ENCODE peak calls at places on chromosome 21, in seven cellular contexts. One of them, this sample, is unnamed.

GRCh38 chr21:33481314-33481943 is 1.7 kb upstream of the TMEM50B start:
- DNase-seq in IMR-90: no peak
- DNase-seq in spleen: no peak
- DNase-seq in GM12878: no peak
- DNase-seq in tibial nerve: no peak
- DNase-seq in colonic mucosa: no peak
- DNase-seq in CD4-positive, alpha-beta T cell: no peak
- DNase-seq in this sample: no peak

GRCh38 chr21:20698585-20698984 is 299.6 kb upstream of the NCAM2 start:
- DNase-seq in IMR-90: no peak
- DNase-seq in spleen: no peak
- DNase-seq in GM12878: no peak
- DNase-seq in tibial nerve: no peak
- DNase-seq in colonic mucosa: no peak
- DNase-seq in CD4-positive, alpha-beta T cell: no peak
- DNase-seq in this sample: no peak

GRCh38 chr21:38769253-38769780 is 36.4 kb upstream of the ETS2 start:
- DNase-seq in IMR-90: peak; percentile 94
- DNase-seq in spleen: no peak
- DNase-seq in GM12878: no peak
- DNase-seq in tibial nerve: no peak
- DNase-seq in colonic mucosa: no peak
- DNase-seq in CD4-positive, alpha-beta T cell: no peak
- DNase-seq in this sample: no peak

GRCh38 chr21:33543505-33544129 is 779 bp downstream of the SON start:
- DNase-seq in IMR-90: no peak
- DNase-seq in spleen: peak; percentile 94
- DNase-seq in GM12878: no peak
- DNase-seq in tibial nerve: peak; percentile 38
- DNase-seq in colonic mucosa: peak; percentile 81
- DNase-seq in CD4-positive, alpha-beta T cell: peak; percentile 56
- DNase-seq in this sample: peak; percentile 78

GRCh38 chr21:34989337-34990151 is 59.6 kb downstream of the RUNX1 start:
- DNase-seq in IMR-90: no peak
- DNase-seq in spleen: no peak
- DNase-seq in GM12878: no peak
- DNase-seq in tibial nerve: no peak
- DNase-seq in colonic mucosa: no peak
- DNase-seq in CD4-positive, alpha-beta T cell: no peak
- DNase-seq in this sample: no peak

GRCh38 chr21:29315155-29315749 is 16.5 kb downstream of the BACH1 start:
- DNase-seq in IMR-90: no peak
- DNase-seq in spleen: no peak
- DNase-seq in GM12878: no peak
- DNase-seq in tibial nerve: no peak
- DNase-seq in colonic mucosa: no peak
- DNase-seq in CD4-positive, alpha-beta T cell: no peak
- DNase-seq in this sample: no peak

GRCh38 chr21:34073749-34074282 is 438 bp downstream of the MRPS6 start:
- DNase-seq in IMR-90: no peak
- DNase-seq in spleen: peak; percentile 90
- DNase-seq in GM12878: no peak
- DNase-seq in tibial nerve: no peak
- DNase-seq in colonic mucosa: peak; percentile 37
- DNase-seq in CD4-positive, alpha-beta T cell: peak; percentile 44
- DNase-seq in this sample: no peak

GRCh38 chr21:42593815-42594157 is 59.6 kb upstream of the PDE9A start:
- DNase-seq in IMR-90: no peak
- DNase-seq in spleen: no peak
- DNase-seq in GM12878: no peak
- DNase-seq in tibial nerve: no peak
- DNase-seq in colonic mucosa: no peak
- DNase-seq in CD4-positive, alpha-beta T cell: no peak
- DNase-seq in this sample: no peak

GRCh38 chr21:42818328-42818749 is 61.0 kb downstream of the WDR4 start:
- DNase-seq in IMR-90: peak; percentile 39
- DNase-seq in spleen: peak; percentile 88
- DNase-seq in GM12878: no peak
- DNase-seq in tibial nerve: peak; percentile 48
- DNase-seq in colonic mucosa: peak; percentile 65
- DNase-seq in CD4-positive, alpha-beta T cell: peak; percentile 70
- DNase-seq in this sample: no peak

GRCh38 chr21:24163539-24163938 is 1443.7 kb downstream of the MRPL39 start:
- DNase-seq in IMR-90: no peak
- DNase-seq in spleen: no peak
- DNase-seq in GM12878: no peak
- DNase-seq in tibial nerve: no peak
- DNase-seq in colonic mucosa: no peak
- DNase-seq in CD4-positive, alpha-beta T cell: no peak
- DNase-seq in this sample: no peak

GRCh38 chr21:27423073-27423472 is 456.2 kb upstream of the ADAMTS5 start:
- DNase-seq in IMR-90: peak; percentile 95
- DNase-seq in spleen: no peak
- DNase-seq in GM12878: no peak
- DNase-seq in tibial nerve: peak; percentile 52
- DNase-seq in colonic mucosa: no peak
- DNase-seq in CD4-positive, alpha-beta T cell: no peak
- DNase-seq in this sample: no peak

GRCh38 chr21:27759091-27759659 is 792.3 kb upstream of the ADAMTS5 start:
- DNase-seq in IMR-90: no peak
- DNase-seq in spleen: no peak
- DNase-seq in GM12878: no peak
- DNase-seq in tibial nerve: no peak
- DNase-seq in colonic mucosa: peak; percentile 32
- DNase-seq in CD4-positive, alpha-beta T cell: no peak
- DNase-seq in this sample: no peak

GRCh38 chr21:38660333-38661295 is 145.1 kb upstream of the ETS2 start:
- DNase-seq in IMR-90: no peak
- DNase-seq in spleen: no peak
- DNase-seq in GM12878: no peak
- DNase-seq in tibial nerve: no peak
- DNase-seq in colonic mucosa: peak; percentile 53
- DNase-seq in CD4-positive, alpha-beta T cell: no peak
- DNase-seq in this sample: no peak

GRCh38 chr21:42820513-42821465 is 58.5 kb downstream of the WDR4 start:
- DNase-seq in IMR-90: no peak
- DNase-seq in spleen: peak; percentile 44
- DNase-seq in GM12878: no peak
- DNase-seq in tibial nerve: no peak
- DNase-seq in colonic mucosa: peak; percentile 31
- DNase-seq in CD4-positive, alpha-beta T cell: no peak
- DNase-seq in this sample: no peak

DNA sequence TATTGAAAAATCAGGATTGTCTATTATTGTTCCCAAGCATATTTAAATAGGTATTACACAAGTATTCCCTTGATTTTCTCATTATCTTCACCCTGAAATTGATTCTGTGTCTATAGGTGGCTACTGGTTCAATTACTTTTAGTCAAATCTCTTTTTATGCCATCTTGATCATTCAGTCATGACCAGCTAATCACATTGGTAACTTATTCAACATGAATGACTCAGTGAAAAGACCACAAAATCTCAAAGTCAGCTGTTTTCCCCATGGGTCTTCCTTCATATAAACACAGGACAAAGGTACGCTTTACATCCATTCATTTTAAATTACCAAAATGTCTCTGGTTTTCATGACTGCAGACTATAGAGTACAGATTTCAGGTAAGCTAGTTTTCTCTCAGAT is 23.7 kb upstream of the NRIP1 start:
- DNase-seq in IMR-90: no peak
- DNase-seq in spleen: no peak
- DNase-seq in GM12878: no peak
- DNase-seq in tibial nerve: no peak
- DNase-seq in colonic mucosa: no peak
- DNase-seq in CD4-positive, alpha-beta T cell: no peak
- DNase-seq in this sample: no peak
- H3K27ac ChIP-seq in IMR-90: no peak overlapping the region
- H3K27ac ChIP-seq in spleen: no peak overlapping the region
- H3K27ac ChIP-seq in GM12878: no peak overlapping the region
- H3K27ac ChIP-seq in tibial nerve: no peak overlapping the region
- H3K27ac ChIP-seq in colonic mucosa: no peak overlapping the region
- H3K27ac ChIP-seq in CD4-positive, alpha-beta T cell: no peak overlapping the region
- H3K27ac ChIP-seq in this sample: no peak overlapping the region

GRCh38 chr21:37237764-37238163 is 29.4 kb downstream of the VPS26C start:
- DNase-seq in IMR-90: no peak
- DNase-seq in spleen: no peak
- DNase-seq in GM12878: no peak
- DNase-seq in tibial nerve: no peak
- DNase-seq in colonic mucosa: no peak
- DNase-seq in CD4-positive, alpha-beta T cell: no peak
- DNase-seq in this sample: no peak
- H3K27ac ChIP-seq in IMR-90: no peak overlapping the region
- H3K27ac ChIP-seq in spleen: no peak overlapping the region
- H3K27ac ChIP-seq in GM12878: no peak overlapping the region
- H3K27ac ChIP-seq in tibial nerve: no peak overlapping the region
- H3K27ac ChIP-seq in colonic mucosa: no peak overlapping the region
- H3K27ac ChIP-seq in CD4-positive, alpha-beta T cell: no peak overlapping the region
- H3K27ac ChIP-seq in this sample: no peak overlapping the region

DNA sequence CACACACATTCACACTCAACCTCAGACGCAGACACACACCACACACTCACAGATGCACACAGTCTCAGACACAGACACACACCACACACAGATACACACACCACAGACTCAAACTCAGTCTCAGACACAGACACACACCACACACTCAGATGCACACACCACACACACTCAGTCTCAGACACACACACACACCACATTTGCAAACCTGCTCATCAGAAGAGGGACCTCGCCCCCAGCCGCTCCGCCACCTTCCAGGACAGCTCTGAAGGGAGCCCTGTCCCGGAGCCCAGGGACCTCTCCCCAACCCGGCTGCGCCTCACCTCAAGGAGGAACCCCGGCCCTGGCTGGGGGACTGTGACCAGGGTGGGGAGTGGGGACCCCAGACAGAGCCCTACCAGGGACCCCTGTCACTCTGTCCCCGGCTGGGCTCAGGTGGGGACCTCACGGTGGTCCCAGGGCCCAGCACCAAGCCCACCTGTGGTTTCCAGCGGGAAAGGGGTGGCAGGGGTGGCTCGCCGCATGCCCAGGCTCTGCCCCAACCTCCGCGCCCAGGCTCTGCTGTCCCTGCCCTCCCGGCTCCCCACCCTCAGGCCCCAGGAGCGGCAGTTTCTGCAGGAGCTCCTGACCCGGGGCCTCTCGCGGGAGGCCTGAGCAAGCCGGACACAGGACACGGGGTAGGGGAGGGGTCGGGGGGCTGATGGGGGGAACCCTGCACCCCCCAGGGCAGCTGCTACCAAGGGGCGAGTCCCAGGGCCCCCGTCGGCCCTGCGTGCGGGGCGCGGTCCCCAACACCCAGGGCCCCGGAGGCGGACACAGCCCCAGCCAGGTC is 701 bp upstream of the COL6A2 start:
- DNase-seq in IMR-90: no peak
- DNase-seq in spleen: peak; percentile 70
- DNase-seq in GM12878: no peak
- DNase-seq in tibial nerve: no peak
- DNase-seq in colonic mucosa: peak; percentile 17
- DNase-seq in CD4-positive, alpha-beta T cell: no peak
- DNase-seq in this sample: peak; percentile 12
- H3K27ac ChIP-seq in IMR-90: peak overlapping the region; percentile 65
- H3K27ac ChIP-seq in spleen: peak overlapping the region; percentile 82
- H3K27ac ChIP-seq in GM12878: no peak overlapping the region
- H3K27ac ChIP-seq in tibial nerve: peak overlapping the region; percentile 92
- H3K27ac ChIP-seq in colonic mucosa: peak overlapping the region; percentile 75
- H3K27ac ChIP-seq in CD4-positive, alpha-beta T cell: no peak overlapping the region
- H3K27ac ChIP-seq in this sample: no peak overlapping the region

GRCh38 chr21:46037338-46038325 is 56.1 kb downstream of the COL6A1 start:
- DNase-seq in IMR-90: no peak
- DNase-seq in spleen: no peak
- DNase-seq in GM12878: no peak
- DNase-seq in tibial nerve: no peak
- DNase-seq in colonic mucosa: no peak
- DNase-seq in CD4-positive, alpha-beta T cell: no peak
- DNase-seq in this sample: no peak
- H3K27ac ChIP-seq in IMR-90: no peak overlapping the region
- H3K27ac ChIP-seq in spleen: peak overlapping the region; percentile 71
- H3K27ac ChIP-seq in GM12878: no peak overlapping the region
- H3K27ac ChIP-seq in tibial nerve: peak overlapping the region; percentile 82
- H3K27ac ChIP-seq in colonic mucosa: peak overlapping the region; percentile 12
- H3K27ac ChIP-seq in CD4-positive, alpha-beta T cell: no peak overlapping the region
- H3K27ac ChIP-seq in this sample: no peak overlapping the region

GRCh38 chr21:45367402-45368351 is 37.3 kb upstream of the COL18A1 start:
- DNase-seq in IMR-90: no peak
- DNase-seq in spleen: no peak
- DNase-seq in GM12878: no peak
- DNase-seq in tibial nerve: no peak
- DNase-seq in colonic mucosa: no peak
- DNase-seq in CD4-positive, alpha-beta T cell: no peak
- DNase-seq in this sample: no peak

GRCh38 chr21:45365186-45365607 is 39.8 kb upstream of the COL18A1 start:
- DNase-seq in IMR-90: no peak
- DNase-seq in spleen: no peak
- DNase-seq in GM12878: no peak
- DNase-seq in tibial nerve: no peak
- DNase-seq in colonic mucosa: no peak
- DNase-seq in CD4-positive, alpha-beta T cell: no peak
- DNase-seq in this sample: no peak

GRCh38 chr21:45366931-45367401 is 38.0 kb upstream of the COL18A1 start:
- DNase-seq in IMR-90: peak; percentile 98
- DNase-seq in spleen: no peak
- DNase-seq in GM12878: no peak
- DNase-seq in tibial nerve: no peak
- DNase-seq in colonic mucosa: peak; percentile 43
- DNase-seq in CD4-positive, alpha-beta T cell: no peak
- DNase-seq in this sample: no peak

GRCh38 chr21:45365608-45366241 is 39.2 kb upstream of the COL18A1 start:
- DNase-seq in IMR-90: peak; percentile 68
- DNase-seq in spleen: no peak
- DNase-seq in GM12878: no peak
- DNase-seq in tibial nerve: no peak
- DNase-seq in colonic mucosa: no peak
- DNase-seq in CD4-positive, alpha-beta T cell: no peak
- DNase-seq in this sample: no peak

GRCh38 chr21:45366476-45366875 is 38.5 kb upstream of the COL18A1 start:
- DNase-seq in IMR-90: no peak
- DNase-seq in spleen: no peak
- DNase-seq in GM12878: no peak
- DNase-seq in tibial nerve: no peak
- DNase-seq in colonic mucosa: no peak
- DNase-seq in CD4-positive, alpha-beta T cell: no peak
- DNase-seq in this sample: no peak
- H3K27ac ChIP-seq in IMR-90: peak overlapping the region; percentile 84
- H3K27ac ChIP-seq in spleen: no peak overlapping the region
- H3K27ac ChIP-seq in GM12878: no peak overlapping the region
- H3K27ac ChIP-seq in tibial nerve: peak overlapping the region; percentile 55
- H3K27ac ChIP-seq in colonic mucosa: peak overlapping the region; percentile 18
- H3K27ac ChIP-seq in CD4-positive, alpha-beta T cell: no peak overlapping the region
- H3K27ac ChIP-seq in this sample: no peak overlapping the region